ENCODE peak calls at places on chromosome 12, in ten cellular contexts. One of them, this sample, is unnamed.

GRCh38 chr12:5480218-5480952 is 48.5 kb downstream of the NTF3 start:
- DNase-seq in IMR-90: peak; percentile 59
- DNase-seq in dorsolateral prefrontal cortex: no peak
- DNase-seq in H1: peak; percentile 19
- DNase-seq in pancreas: no peak
- DNase-seq in BJ: no peak
- DNase-seq in epithelial cell of proximal tubule: no peak
- DNase-seq in GM12865: no peak
- DNase-seq in A549: no peak
- DNase-seq in fibroblast of mammary gland: no peak
- DNase-seq in this sample: no peak

GRCh38 chr12:12983420-12984035 is 16.5 kb downstream of the HEBP1 start:
- DNase-seq in IMR-90: peak; percentile 69
- DNase-seq in H1: no peak
- DNase-seq in epithelial cell of proximal tubule: no peak
- DNase-seq in BJ: no peak
- DNase-seq in fibroblast of mammary gland: peak; percentile 74
- DNase-seq in dorsolateral prefrontal cortex: no peak
- DNase-seq in GM12865: peak; percentile 33
- DNase-seq in pancreas: no peak
- DNase-seq in A549: peak; percentile 73
- DNase-seq in this sample: peak; percentile 44

GRCh38 chr12:105445261-105446015 is 114.9 kb downstream of the C12orf75 start:
- DNase-seq in epithelial cell of proximal tubule: peak; percentile 32
- DNase-seq in H1: no peak
- DNase-seq in fibroblast of mammary gland: no peak
- DNase-seq in pancreas: no peak
- DNase-seq in A549: peak; percentile 40
- DNase-seq in IMR-90: peak; percentile 31
- DNase-seq in dorsolateral prefrontal cortex: no peak
- DNase-seq in GM12865: no peak
- DNase-seq in BJ: no peak
- DNase-seq in this sample: no peak

GRCh38 chr12:63206908-63207307 is 55.9 kb upstream of the AVPR1A start:
- DNase-seq in H1: no peak
- DNase-seq in A549: peak; percentile 46
- DNase-seq in GM12865: no peak
- DNase-seq in dorsolateral prefrontal cortex: no peak
- DNase-seq in epithelial cell of proximal tubule: peak; percentile 32
- DNase-seq in BJ: no peak
- DNase-seq in pancreas: no peak
- DNase-seq in fibroblast of mammary gland: peak; percentile 50
- DNase-seq in IMR-90: no peak
- DNase-seq in this sample: no peak

GRCh38 chr12:80716711-80717469 is at the start of gene MYF5:
- DNase-seq in H1: no peak
- DNase-seq in dorsolateral prefrontal cortex: no peak
- DNase-seq in BJ: no peak
- DNase-seq in epithelial cell of proximal tubule: no peak
- DNase-seq in GM12865: no peak
- DNase-seq in fibroblast of mammary gland: no peak
- DNase-seq in A549: no peak
- DNase-seq in pancreas: no peak
- DNase-seq in IMR-90: no peak
- DNase-seq in this sample: no peak

GRCh38 chr12:11067514-11067913 is 5.4 kb upstream of the TAS2R46 start:
- DNase-seq in A549: no peak
- DNase-seq in IMR-90: peak; percentile 10
- DNase-seq in pancreas: no peak
- DNase-seq in BJ: no peak
- DNase-seq in GM12865: no peak
- DNase-seq in H1: no peak
- DNase-seq in fibroblast of mammary gland: peak; percentile 56
- DNase-seq in dorsolateral prefrontal cortex: no peak
- DNase-seq in epithelial cell of proximal tubule: no peak
- DNase-seq in this sample: peak; percentile 20

GRCh38 chr12:76201758-76202157 is 117.3 kb upstream of the NAP1L1 start:
- DNase-seq in GM12865: no peak
- DNase-seq in BJ: no peak
- DNase-seq in IMR-90: peak; percentile 12
- DNase-seq in dorsolateral prefrontal cortex: no peak
- DNase-seq in A549: no peak
- DNase-seq in epithelial cell of proximal tubule: no peak
- DNase-seq in fibroblast of mammary gland: peak; percentile 31
- DNase-seq in H1: no peak
- DNase-seq in pancreas: no peak
- DNase-seq in this sample: no peak

GRCh38 chr12:82774666-82775065 is 88.0 kb downstream of the TMTC2 start:
- DNase-seq in BJ: no peak
- DNase-seq in A549: no peak
- DNase-seq in IMR-90: no peak
- DNase-seq in dorsolateral prefrontal cortex: no peak
- DNase-seq in H1: no peak
- DNase-seq in pancreas: no peak
- DNase-seq in fibroblast of mammary gland: no peak
- DNase-seq in epithelial cell of proximal tubule: no peak
- DNase-seq in GM12865: no peak
- DNase-seq in this sample: no peak

GRCh38 chr12:100356646-100357223 is at the start of gene SLC17A8:
- DNase-seq in dorsolateral prefrontal cortex: no peak
- DNase-seq in epithelial cell of proximal tubule: no peak
- DNase-seq in IMR-90: no peak
- DNase-seq in pancreas: no peak
- DNase-seq in BJ: no peak
- DNase-seq in A549: no peak
- DNase-seq in H1: peak; percentile 13
- DNase-seq in GM12865: no peak
- DNase-seq in fibroblast of mammary gland: no peak
- DNase-seq in this sample: no peak

GRCh38 chr12:55658635-55659391 is 22.1 kb downstream of the OR10P1 start:
- DNase-seq in fibroblast of mammary gland: peak; percentile 27
- DNase-seq in H1: no peak
- DNase-seq in IMR-90: no peak
- DNase-seq in A549: no peak
- DNase-seq in epithelial cell of proximal tubule: no peak
- DNase-seq in BJ: no peak
- DNase-seq in pancreas: no peak
- DNase-seq in GM12865: no peak
- DNase-seq in dorsolateral prefrontal cortex: no peak
- DNase-seq in this sample: no peak

GRCh38 chr12:30824311-30824710 is 69.6 kb upstream of the CAPRIN2 start:
- DNase-seq in H1: no peak
- DNase-seq in GM12865: no peak
- DNase-seq in epithelial cell of proximal tubule: no peak
- DNase-seq in pancreas: no peak
- DNase-seq in BJ: no peak
- DNase-seq in dorsolateral prefrontal cortex: no peak
- DNase-seq in IMR-90: no peak
- DNase-seq in A549: no peak
- DNase-seq in fibroblast of mammary gland: no peak
- DNase-seq in this sample: no peak

GRCh38 chr12:30825341-30825740 is 70.6 kb upstream of the CAPRIN2 start:
- DNase-seq in H1: no peak
- DNase-seq in BJ: no peak
- DNase-seq in fibroblast of mammary gland: no peak
- DNase-seq in IMR-90: no peak
- DNase-seq in pancreas: no peak
- DNase-seq in GM12865: no peak
- DNase-seq in A549: no peak
- DNase-seq in dorsolateral prefrontal cortex: no peak
- DNase-seq in epithelial cell of proximal tubule: no peak
- DNase-seq in this sample: no peak

GRCh38 chr12:30822385-30823139 is 67.8 kb upstream of the CAPRIN2 start:
- DNase-seq in H1: no peak
- DNase-seq in GM12865: peak; percentile 34
- DNase-seq in BJ: no peak
- DNase-seq in fibroblast of mammary gland: peak; percentile 48
- DNase-seq in IMR-90: peak; percentile 10
- DNase-seq in pancreas: peak; percentile 75
- DNase-seq in dorsolateral prefrontal cortex: peak; percentile 74
- DNase-seq in A549: peak; percentile 52
- DNase-seq in epithelial cell of proximal tubule: no peak
- DNase-seq in this sample: no peak

GRCh38 chr12:30823764-30824163 is 69.0 kb upstream of the CAPRIN2 start:
- DNase-seq in fibroblast of mammary gland: no peak
- DNase-seq in H1: no peak
- DNase-seq in pancreas: no peak
- DNase-seq in GM12865: no peak
- DNase-seq in epithelial cell of proximal tubule: no peak
- DNase-seq in BJ: no peak
- DNase-seq in dorsolateral prefrontal cortex: no peak
- DNase-seq in A549: no peak
- DNase-seq in IMR-90: no peak
- DNase-seq in this sample: no peak

DNA sequence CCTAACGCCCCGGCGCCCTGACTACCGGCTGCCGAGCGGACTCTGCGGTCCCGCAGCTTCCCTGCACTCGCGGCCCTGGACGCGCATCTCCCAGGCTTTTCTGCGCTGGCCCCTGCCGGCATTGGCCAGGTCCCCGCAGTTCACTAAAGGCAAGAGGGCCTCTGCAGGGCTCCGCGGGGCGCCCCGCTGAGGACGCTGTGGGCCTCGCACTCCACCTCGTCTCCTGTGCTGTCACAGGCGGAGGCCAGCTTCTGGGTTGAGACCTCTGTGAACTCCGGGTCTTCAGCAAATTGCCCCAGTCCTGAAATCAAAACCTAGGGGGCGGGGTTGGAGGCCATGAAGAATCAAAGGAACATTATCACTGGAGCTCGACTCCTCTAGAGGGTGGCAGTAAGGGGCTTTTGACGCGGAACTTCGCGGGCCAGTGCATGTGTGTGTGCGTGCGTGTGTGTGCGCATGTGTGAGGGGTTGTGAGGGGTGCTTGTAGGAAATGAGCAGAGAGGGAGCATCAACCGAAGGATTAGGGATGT is 68.5 kb upstream of the CAPRIN2 start:
- DNase-seq in dorsolateral prefrontal cortex: no peak
- DNase-seq in A549: peak; percentile 43
- DNase-seq in H1: no peak
- DNase-seq in epithelial cell of proximal tubule: no peak
- DNase-seq in fibroblast of mammary gland: peak; percentile 32
- DNase-seq in GM12865: peak; percentile 13
- DNase-seq in IMR-90: no peak
- DNase-seq in pancreas: peak; percentile 33
- DNase-seq in BJ: no peak
- DNase-seq in this sample: no peak
- H3K4me3 ChIP-seq in dorsolateral prefrontal cortex: no peak overlapping the region
- H3K4me3 ChIP-seq in A549: peak overlapping the region; percentile 54
- H3K4me3 ChIP-seq in H1: peak overlapping the region; percentile 56
- H3K4me3 ChIP-seq in epithelial cell of proximal tubule: no peak overlapping the region
- H3K4me3 ChIP-seq in fibroblast of mammary gland: peak overlapping the region; percentile 22
- H3K4me3 ChIP-seq in GM12865: peak overlapping the region; percentile 21
- H3K4me3 ChIP-seq in IMR-90: no peak overlapping the region
- H3K4me3 ChIP-seq in pancreas: peak overlapping the region; percentile 24
- H3K4me3 ChIP-seq in BJ: no peak overlapping the region
- H3K4me3 ChIP-seq in this sample: peak overlapping the region; percentile 23

GRCh38 chr12:57896437-57897201 is 44.7 kb upstream of the ATP23 start:
- DNase-seq in BJ: no peak
- DNase-seq in GM12865: peak; percentile 37
- DNase-seq in IMR-90: peak; percentile 64
- DNase-seq in pancreas: peak; percentile 78
- DNase-seq in A549: peak; percentile 51
- DNase-seq in fibroblast of mammary gland: peak; percentile 75
- DNase-seq in H1: no peak
- DNase-seq in epithelial cell of proximal tubule: no peak
- DNase-seq in dorsolateral prefrontal cortex: peak; percentile 82
- DNase-seq in this sample: no peak
- TF ChIP-seq CTCF in BJ: peak; percentile 62
- TF ChIP-seq CTCF in GM12865: no peak
- TF ChIP-seq CTCF in IMR-90: peak; percentile 40
- TF ChIP-seq CTCF in pancreas: no peak
- TF ChIP-seq CTCF in A549: peak; percentile 45
- TF ChIP-seq CTCF in fibroblast of mammary gland: peak; percentile 29
- TF ChIP-seq CTCF in H1: peak; percentile 33
- TF ChIP-seq CTCF in epithelial cell of proximal tubule: peak; percentile 36
- TF ChIP-seq CTCF in dorsolateral prefrontal cortex: peak; percentile 62
- TF ChIP-seq CTCF in this sample: no peak

DNA sequence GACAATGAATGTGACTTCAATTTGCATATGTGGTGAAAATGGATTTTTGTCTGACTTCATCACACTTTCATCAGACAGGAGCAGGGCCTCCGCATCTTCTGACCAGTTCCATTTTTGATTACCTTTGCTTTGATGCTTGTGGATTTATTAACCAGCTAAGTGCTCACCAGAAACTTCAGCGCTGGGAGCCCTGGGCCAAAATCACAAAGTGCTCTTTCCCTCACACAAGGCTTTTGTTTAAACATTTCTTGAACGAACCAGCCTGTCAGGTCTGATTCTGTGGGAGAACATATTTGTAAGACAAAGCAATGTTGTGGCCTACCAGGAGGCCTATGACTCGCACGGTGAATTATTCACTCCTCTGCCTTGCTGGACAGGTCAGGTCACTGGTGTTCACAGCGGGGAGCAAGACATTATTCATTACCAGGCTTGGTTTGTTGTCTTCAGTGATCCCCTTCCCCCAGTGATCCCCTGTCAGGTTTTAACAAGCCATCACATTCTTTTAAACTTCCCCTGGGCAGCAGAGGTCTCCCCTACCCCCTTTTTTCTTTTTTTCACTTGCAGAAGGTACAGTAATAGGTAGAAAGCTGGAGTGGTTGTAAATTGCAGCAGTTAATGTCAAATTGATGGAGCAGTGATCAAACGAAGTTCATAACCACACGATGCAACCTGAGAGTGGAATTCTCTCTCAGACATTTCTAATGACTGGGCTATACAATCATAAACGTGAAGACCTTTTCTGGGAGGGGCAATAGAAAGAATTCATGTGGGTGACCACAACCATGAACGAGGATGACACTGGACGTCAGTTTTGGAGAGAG is 167.5 kb upstream of the PRICKLE1 start:
- DNase-seq in GM12865: peak; percentile 41
- DNase-seq in dorsolateral prefrontal cortex: no peak
- DNase-seq in fibroblast of mammary gland: peak; percentile 89
- DNase-seq in A549: peak; percentile 79
- DNase-seq in BJ: peak; percentile 71
- DNase-seq in epithelial cell of proximal tubule: peak; percentile 99
- DNase-seq in IMR-90: peak; percentile 91
- DNase-seq in H1: peak; percentile 91
- DNase-seq in pancreas: peak; percentile 42
- DNase-seq in this sample: no peak
- H3K4me3 ChIP-seq in GM12865: no peak overlapping the region
- H3K4me3 ChIP-seq in dorsolateral prefrontal cortex: no peak overlapping the region
- H3K4me3 ChIP-seq in fibroblast of mammary gland: no peak overlapping the region
- H3K4me3 ChIP-seq in A549: no peak overlapping the region
- H3K4me3 ChIP-seq in BJ: no peak overlapping the region
- H3K4me3 ChIP-seq in epithelial cell of proximal tubule: peak overlapping the region; percentile 17
- H3K4me3 ChIP-seq in IMR-90: no peak overlapping the region
- H3K4me3 ChIP-seq in H1: no peak overlapping the region
- H3K4me3 ChIP-seq in pancreas: no peak overlapping the region
- H3K4me3 ChIP-seq in this sample: no peak overlapping the region

DNA sequence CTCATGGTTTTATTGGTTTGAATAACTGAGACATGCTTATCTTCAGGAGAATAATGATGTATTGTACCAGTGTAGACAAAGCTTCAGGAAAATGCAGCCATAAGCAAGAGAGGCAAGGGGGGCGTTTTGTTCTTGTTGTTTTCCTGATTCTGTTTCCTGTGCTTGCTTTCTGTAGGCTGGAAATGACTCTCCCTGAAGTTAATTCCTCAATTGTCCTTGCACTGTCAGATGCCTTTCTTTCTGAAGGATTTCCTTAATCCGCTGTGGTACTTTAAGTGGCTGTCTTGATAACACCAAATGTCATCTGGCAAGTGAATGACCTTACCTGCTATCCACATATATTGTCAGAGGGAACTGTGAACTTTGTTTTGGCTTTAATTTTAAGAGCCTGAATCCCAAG is 220.0 kb downstream of the NEDD1 start:
- DNase-seq in GM12865: no peak
- DNase-seq in IMR-90: no peak
- DNase-seq in H1: no peak
- DNase-seq in pancreas: no peak
- DNase-seq in BJ: no peak
- DNase-seq in epithelial cell of proximal tubule: no peak
- DNase-seq in A549: no peak
- DNase-seq in fibroblast of mammary gland: no peak
- DNase-seq in dorsolateral prefrontal cortex: no peak
- DNase-seq in this sample: no peak
- TF ChIP-seq CTCF in GM12865: no peak
- TF ChIP-seq CTCF in IMR-90: no peak
- TF ChIP-seq CTCF in H1: no peak
- TF ChIP-seq CTCF in pancreas: no peak
- TF ChIP-seq CTCF in BJ: no peak
- TF ChIP-seq CTCF in epithelial cell of proximal tubule: no peak
- TF ChIP-seq CTCF in A549: no peak
- TF ChIP-seq CTCF in fibroblast of mammary gland: no peak
- TF ChIP-seq CTCF in dorsolateral prefrontal cortex: no peak
- TF ChIP-seq CTCF in this sample: no peak

This sample was measured in HFF-Myc.